ENCODE peak calls at places on chromosomes 3 and 15, in nine cellular contexts. I is H1; R is Caki2; M is stimulated activated CD8-positive, alpha-beta memory T cell treated with anti-CD3 and anti-CD28 coated beads, Interleukin-4, amount 100 ng/mL, for 1 hour; U is A673; Z is pulmonary artery endothelial cell; P is OCI-M1; X is AML-193; F is brain microvascular endothelial cell. J is an unnamed sample.

GRCh38 chr3:11820540-11821041 is 26.1 kb downstream of the TAMM41 start:
- DNase-seq in I (no peak), R (no peak), M (no peak), U (peak; percentile 33), Z (no peak), P (no peak), X (no peak), F (peak; percentile 12), J (peak; percentile 53)

GRCh38 chr3:14699643-14700042 is 24.7 kb downstream of the C3orf20 start:
- DNase-seq in I (no peak), R (no peak), M (no peak), U (no peak), Z (no peak), P (no peak), X (no peak), F (no peak), J (no peak)

GRCh38 chr3:139715736-139716135 is 38.0 kb upstream of the NMNAT3 start:
- DNase-seq in I (no peak), R (no peak), M (no peak), U (no peak), Z (no peak), P (no peak), X (no peak), F (no peak), J (no peak)

GRCh38 chr3:191158800-191159199 is 40.2 kb upstream of the OSTN start:
- DNase-seq in I (no peak), R (no peak), M (no peak), U (no peak), Z (no peak), P (no peak), X (no peak), F (no peak), J (no peak)

GRCh38 chr15:90598053-90598577 is 68.4 kb downstream of the CRTC3 start:
- DNase-seq in I (no peak), R (no peak), M (no peak), U (no peak), Z (no peak), P (peak; percentile 94), X (no peak), F (no peak), J (no peak)

GRCh38 chr3:180854887-180855286 is 57.6 kb upstream of the FXR1 start:
- DNase-seq in I (no peak), R (no peak), M (no peak), U (no peak), Z (no peak), P (no peak), X (no peak), F (no peak), J (no peak)

GRCh38 chr15:62844564-62845235 is 197.8 kb upstream of the TPM1 start:
- DNase-seq in I (no peak), R (no peak), M (no peak), U (no peak), Z (no peak), P (no peak), X (no peak), F (peak; percentile 52), J (peak; percentile 49)

GRCh38 chr3:14278799-14279705 is 100.4 kb downstream of the LSM3 start:
- DNase-seq in I (no peak), R (no peak), M (no peak), U (peak; percentile 26), Z (no peak), P (peak; percentile 19), X (no peak), F (no peak), J (no peak)

GRCh38 chr3:77179762-77180161 is 139.9 kb downstream of the ROBO2 start:
- DNase-seq in I (no peak), R (no peak), M (no peak), U (no peak), Z (no peak), P (peak; percentile 94), X (no peak), F (no peak), J (no peak)

J was measured in fibroblast of lung.